ENCODE peak calls at places on chromosome 6, in five cellular contexts. R is substantia nigra, E is left lobe of liver, P is GM20000, G is T-cell. I is an unnamed sample.

GRCh38 chr6:148824960-148825359 is 78.1 kb downstream of the UST start:
- DNase-seq in E (no peak), R (no peak), G (no peak), P (no peak), I (no peak)

GRCh38 chr6:159953091-159953581 is 15.7 kb upstream of the IGF2R start:
- DNase-seq in E (peak; percentile 61), P (no peak), R (no peak), G (no peak), I (no peak)

GRCh38 chr6:24906314-24906713 is 29.4 kb downstream of the RIPOR2 start:
- DNase-seq in G (no peak), R (no peak), P (no peak), E (no peak), I (no peak)

GRCh38 chr6:39958947-39959346 is 24.7 kb upstream of the MOCS1 start:
- DNase-seq in E (no peak), G (no peak), R (no peak), P (no peak), I (no peak)

GRCh38 chr6:170182093-170182780 is 108.6 kb downstream of the DLL1 start:
- DNase-seq in E (no peak), G (no peak), P (no peak), R (no peak), I (no peak)

GRCh38 chr6:37381579-37381978 is 27.8 kb downstream of the RNF8 start:
- DNase-seq in R (no peak), G (no peak), E (no peak), P (peak; percentile 62), I (peak; percentile 86)

GRCh38 chr6:28269492-28269891 is 2.5 kb downstream of the ZSCAN26 start:
- DNase-seq in E (no peak), G (no peak), R (no peak), P (no peak), I (no peak)

GRCh38 chr6:84193140-84193708 is 34.2 kb downstream of the CEP162 start:
- DNase-seq in E (no peak), P (no peak), G (no peak), R (no peak), I (no peak)

GRCh38 chr6:136526937-136527336 is 23.3 kb downstream of the MAP7 start:
- DNase-seq in R (peak; percentile 11), G (no peak), E (no peak), P (no peak), I (no peak)

GRCh38 chr6:107977283-107977682 is 19.3 kb upstream of the SEC63 start:
- DNase-seq in G (no peak), R (no peak), P (no peak), E (no peak), I (peak; percentile 82)

GRCh38 chr6:165961236-165961751 is 206.4 kb downstream of the TBXT start:
- DNase-seq in G (no peak), E (no peak), R (no peak), P (no peak), I (no peak)

GRCh38 chr6:157946053-157946617 is 35.5 kb upstream of the SYNJ2 start:
- DNase-seq in G (no peak), P (no peak), R (no peak), E (no peak), I (no peak)

GRCh38 chr6:30260036-30260504 is 46.9 kb upstream of the TRIM26 start:
- DNase-seq in P (peak; percentile 25), G (no peak), R (no peak), E (no peak), I (no peak)

GRCh38 chr6:168105813-168106660 is 27.0 kb upstream of the FRMD1 start:
- DNase-seq in E (no peak), G (no peak), R (no peak), P (no peak), I (no peak)

GRCh38 chr6:15715060-15715459 is 52.2 kb upstream of the DTNBP1 start:
- DNase-seq in E (no peak), G (no peak), R (no peak), P (no peak), I (no peak)

GRCh38 chr6:143405381-143406154 is 44.9 kb downstream of the ADAT2 start:
- DNase-seq in P (no peak), E (no peak), G (no peak), R (no peak), I (no peak)